ENCODE peak calls at places on chromosome 2, in four cellular contexts. D is astrocyte of the spinal cord, F is astrocyte of the cerebellum, O is heart left ventricle. Y is an unnamed sample.

GRCh38 chr2:50648031-50648430 is 383.9 kb downstream of the NRXN1 start:
- DNase-seq in D (no peak), F (no peak), O (no peak), Y (no peak)

GRCh38 chr2:241000831-241001321 is 2.5 kb downstream of the SNED1 start:
- DNase-seq in D (no peak), O (peak; percentile 9), F (no peak), Y (no peak)

GRCh38 chr2:854460-854859 is 96.2 kb upstream of the SNTG2 start:
- DNase-seq in O (no peak), D (no peak), F (no peak), Y (no peak)

GRCh38 chr2:67565761-67566160 is 168.6 kb downstream of the ETAA1 start:
- DNase-seq in O (peak; percentile 15), F (no peak), D (peak; percentile 76), Y (peak; percentile 74)

GRCh38 chr2:17850151-17850550 is 28.3 kb upstream of the KCNS3 start:
- DNase-seq in O (no peak), D (no peak), F (no peak), Y (no peak)

GRCh38 chr2:212034841-212035585 is 503.6 kb downstream of the ERBB4 start:
- DNase-seq in O (no peak), D (no peak), F (no peak), Y (no peak)

GRCh38 chr2:230905448-230906430 is 19.3 kb downstream of the GPR55 start:
- DNase-seq in D (peak; percentile 23), F (no peak), O (no peak), Y (no peak)

GRCh38 chr2:23502096-23502495 is 117.1 kb downstream of the KLHL29 start:
- DNase-seq in D (no peak), F (no peak), O (no peak), Y (peak; percentile 64)

GRCh38 chr2:164620873-164621760 is at the start of gene GRB14:
- DNase-seq in O (peak; percentile 23), D (peak; percentile 10), F (no peak), Y (no peak)

GRCh38 chr2:83055338-83056010 is 1403.6 kb downstream of the SUCLG1 start:
- DNase-seq in O (no peak), D (peak; percentile 85), F (peak; percentile 55), Y (peak; percentile 81)

GRCh38 chr2:192749606-192750200 is 555.0 kb upstream of the TMEFF2 start:
- DNase-seq in F (no peak), O (no peak), D (peak; percentile 21), Y (no peak)

GRCh38 chr2:19178175-19178574 is 180.2 kb downstream of the OSR1 start:
- DNase-seq in O (no peak), D (no peak), F (no peak), Y (no peak)

GRCh38 chr2:218823456-218823855 is 8.1 kb downstream of the PRKAG3 start:
- DNase-seq in F (no peak), O (no peak), D (no peak), Y (no peak)

GRCh38 chr2:68819556-68819955 is 51.6 kb downstream of the BMP10 start:
- DNase-seq in O (no peak), D (no peak), F (no peak), Y (no peak)

GRCh38 chr2:151946856-151947523 is 118.8 kb upstream of the ARL5A start:
- DNase-seq in D (peak; percentile 3), F (no peak), O (peak; percentile 40), Y (no peak)

GRCh38 chr2:46163804-46164569 is 133.2 kb upstream of the EPAS1 start:
- DNase-seq in O (no peak), F (no peak), D (no peak), Y (no peak)

GRCh38 chr2:144071461-144071860 is 448.5 kb downstream of the ZEB2 start:
- DNase-seq in D (peak; percentile 60), F (peak; percentile 15), O (no peak), Y (no peak)

GRCh38 chr2:579961-580360 is 97.2 kb downstream of the TMEM18 start:
- DNase-seq in F (no peak), O (no peak), D (no peak), Y (no peak)

GRCh38 chr2:132670961-132671781 is 1.2 kb upstream of the LYPD1 start:
- DNase-seq in O (no peak), D (peak; percentile 97), F (peak; percentile 86), Y (peak; percentile 75)

GRCh38 chr2:99382163-99382562 is 45.0 kb downstream of the EIF5B start:
- DNase-seq in O (no peak), D (no peak), F (no peak), Y (no peak)

GRCh38 chr2:205657579-205657978 is 24.7 kb upstream of the NRP2 start:
- DNase-seq in D (peak; percentile 16), O (no peak), F (no peak), Y (no peak)

GRCh38 chr2:206863721-206864120 is 75.6 kb upstream of the CPO start:
- DNase-seq in D (no peak), F (no peak), O (no peak), Y (no peak)

GRCh38 chr2:109238580-109238979 is 109.6 kb downstream of the SH3RF3 start:
- DNase-seq in D (peak; percentile 69), F (no peak), O (peak; percentile 60), Y (no peak)

GRCh38 chr2:166117491-166117890 is 10.3 kb downstream of the SCN1A start:
- DNase-seq in F (no peak), O (no peak), D (no peak), Y (no peak)

GRCh38 chr2:23381084-23381483 is 3.9 kb upstream of the KLHL29 start:
- DNase-seq in O (no peak), D (peak; percentile 52), F (peak; percentile 20), Y (peak; percentile 87)

GRCh38 chr2:5710615-5711014 is 18.4 kb downstream of the SOX11 start:
- DNase-seq in F (no peak), D (no peak), O (no peak), Y (no peak)

GRCh38 chr2:51490576-51491234 is 458.8 kb upstream of the NRXN1 start:
- DNase-seq in F (peak; percentile 3), O (no peak), D (peak; percentile 8), Y (no peak)

DNA sequence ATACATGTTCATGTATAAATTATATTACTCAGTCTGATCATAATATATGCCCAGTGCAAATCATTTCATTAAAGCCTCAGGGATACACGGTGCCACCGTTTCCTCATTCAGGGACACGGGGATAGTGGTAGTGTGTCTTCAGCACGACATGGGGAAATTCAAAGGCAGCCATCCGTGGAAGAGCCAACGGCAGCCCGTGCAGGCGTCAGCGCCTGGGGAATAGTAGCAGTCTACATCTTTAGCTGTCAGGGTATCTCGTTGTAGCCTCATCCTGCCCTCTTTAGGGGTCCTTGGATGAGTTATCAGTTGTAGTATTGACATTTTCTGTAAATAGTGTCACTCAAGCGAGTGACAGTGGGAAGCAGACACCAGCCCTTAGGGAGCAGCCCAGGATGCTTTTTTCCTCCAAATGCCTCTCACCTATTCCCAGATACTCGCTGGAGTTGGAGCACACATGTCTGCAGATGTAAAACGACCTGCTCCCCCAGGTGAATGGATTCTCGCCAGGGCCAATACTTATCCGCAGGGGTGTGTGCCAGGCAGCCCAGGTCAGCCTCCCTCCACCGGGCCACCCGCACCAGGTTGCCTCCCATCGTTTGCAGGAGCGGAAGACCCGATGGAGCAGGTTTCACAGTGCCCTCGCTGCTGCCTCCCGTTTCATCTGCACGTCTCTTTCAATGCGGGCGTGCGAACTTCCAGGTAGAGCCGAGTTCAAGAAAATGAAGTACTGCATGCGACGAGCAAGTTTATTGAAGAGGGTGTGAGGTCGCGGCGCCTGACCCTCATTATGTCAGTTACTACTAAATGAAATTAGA is 41.0 kb downstream of the AGAP1 start:
- DNase-seq in O (no peak), D (no peak), F (no peak), Y (no peak)
- H3K4me3 ChIP-seq in O (no peak overlapping the region), D (no peak overlapping the region), F (no peak overlapping the region), Y (no peak overlapping the region)

DNA sequence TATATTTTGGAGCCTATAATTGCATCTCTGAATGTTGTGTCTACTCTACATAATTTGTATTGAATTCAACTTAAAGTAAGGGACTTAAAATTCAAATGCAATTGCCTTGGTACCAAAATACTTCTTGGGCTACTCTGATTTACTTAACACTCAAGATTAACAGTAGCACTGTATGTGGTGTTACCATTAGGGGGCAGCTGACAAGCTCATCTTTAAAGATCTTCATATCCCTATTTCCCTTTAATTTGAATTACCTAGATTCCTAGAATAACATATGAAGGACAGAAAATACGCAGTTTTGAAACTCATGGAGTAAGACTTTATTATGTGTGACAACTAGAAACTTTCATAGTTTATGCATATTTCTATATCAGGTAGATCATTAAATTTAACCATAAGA is 37.4 kb upstream of the FAP start:
- DNase-seq in D (no peak), O (no peak), F (no peak), Y (no peak)
- TF ChIP-seq CTCF in D (no peak), O (no peak), F (no peak), Y (no peak)

GRCh38 chr2:174342600-174343342 is 8.0 kb downstream of the SP9 start:
- DNase-seq in F (no peak), D (no peak), O (no peak), Y (no peak)
- H3K4me3 ChIP-seq in F (no peak overlapping the region), D (no peak overlapping the region), O (no peak overlapping the region), Y (no peak overlapping the region)

DNA sequence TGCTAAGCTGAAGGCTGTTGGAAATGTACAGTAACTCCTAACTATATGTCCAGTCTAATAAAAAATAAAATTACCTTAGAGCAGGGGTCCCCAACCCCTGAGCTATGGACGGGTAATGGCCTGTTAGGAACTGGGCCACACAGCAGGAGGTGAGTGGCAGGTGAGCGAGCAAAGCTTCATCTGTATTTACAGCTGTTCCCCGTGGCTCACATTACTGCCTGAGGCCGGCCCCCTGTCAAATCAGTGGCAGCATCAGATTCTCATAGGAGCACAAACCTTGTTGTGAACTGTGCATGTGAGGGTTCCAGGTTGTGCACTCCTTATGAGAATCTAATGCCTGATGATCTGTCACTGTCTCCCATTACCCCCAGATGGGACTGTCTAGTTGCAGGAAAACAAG is 73.1 kb upstream of the CXCR4 start:
- DNase-seq in O (no peak), F (no peak), D (no peak), Y (no peak)
- TF ChIP-seq CTCF in O (no peak), F (no peak), D (no peak), Y (no peak)

GRCh38 chr2:174340400-174341300 is 5.9 kb downstream of the SP9 start:
- DNase-seq in F (no peak), O (no peak), D (no peak), Y (no peak)

GRCh38 chr2:174339971-174340399 is 5.2 kb downstream of the SP9 start:
- DNase-seq in O (no peak), D (no peak), F (no peak), Y (no peak)

GRCh38 chr2:174341995-174342571 is 7.3 kb downstream of the SP9 start:
- DNase-seq in F (no peak), O (no peak), D (no peak), Y (no peak)

GRCh38 chr2:174343343-174343637 is 8.5 kb downstream of the SP9 start:
- DNase-seq in O (no peak), F (no peak), D (no peak), Y (no peak)

GRCh38 chr2:174341301-174341994 is 6.7 kb downstream of the SP9 start:
- DNase-seq in F (peak; percentile 60), O (peak; percentile 81), D (peak; percentile 92), Y (peak; percentile 18)
- H3K4me3 ChIP-seq in F (no peak overlapping the region), O (no peak overlapping the region), D (no peak overlapping the region), Y (no peak overlapping the region)

Y was measured in retinal pigment epithelial cell.